ENCODE peak calls at places on chromosomes 2 and 18, in four cellular contexts. One of them, this sample, is unnamed.

GRCh38 chr2:6770006-6770405 is 95.7 kb downstream of the CMPK2 start:
- DNase-seq in HepG2: no peak
- DNase-seq in endothelial cell of umbilical vein: no peak
- DNase-seq in K562: no peak
- DNase-seq in this sample: no peak

GRCh38 chr2:12498703-12499102 is 218.0 kb upstream of the TRIB2 start:
- DNase-seq in endothelial cell of umbilical vein: no peak
- DNase-seq in HepG2: no peak
- DNase-seq in K562: no peak
- DNase-seq in this sample: no peak

GRCh38 chr2:152657042-152657441 is 60.2 kb downstream of the PRPF40A start:
- DNase-seq in HepG2: no peak
- DNase-seq in endothelial cell of umbilical vein: no peak
- DNase-seq in K562: no peak
- DNase-seq in this sample: no peak

GRCh38 chr18:3177902-3178687 is 41.7 kb downstream of the MYOM1 start:
- DNase-seq in endothelial cell of umbilical vein: no peak
- DNase-seq in K562: no peak
- DNase-seq in HepG2: no peak
- DNase-seq in this sample: no peak

GRCh38 chr2:51027442-51027841 is 4.5 kb downstream of the NRXN1 start:
- DNase-seq in endothelial cell of umbilical vein: no peak
- DNase-seq in K562: no peak
- DNase-seq in HepG2: no peak
- DNase-seq in this sample: no peak

GRCh38 chr18:58532972-58533371 is 95.9 kb downstream of the ALPK2 start:
- DNase-seq in K562: no peak
- DNase-seq in HepG2: no peak
- DNase-seq in endothelial cell of umbilical vein: no peak
- DNase-seq in this sample: no peak

GRCh38 chr2:197198890-197199289 is 111.7 kb downstream of the ANKRD44 start:
- DNase-seq in endothelial cell of umbilical vein: no peak
- DNase-seq in K562: no peak
- DNase-seq in HepG2: no peak
- DNase-seq in this sample: no peak

GRCh38 chr18:11112218-11112750 is 37.1 kb downstream of the PIEZO2 start:
- DNase-seq in endothelial cell of umbilical vein: no peak
- DNase-seq in HepG2: no peak
- DNase-seq in K562: no peak
- DNase-seq in this sample: no peak

GRCh38 chr2:79612999-79613398 is 100.1 kb downstream of the CTNNA2 start:
- DNase-seq in endothelial cell of umbilical vein: no peak
- DNase-seq in K562: no peak
- DNase-seq in HepG2: no peak
- DNase-seq in this sample: peak; percentile 10

GRCh38 chr2:47905454-47906260 is 641 bp downstream of the FBXO11 start:
- DNase-seq in HepG2: no peak
- DNase-seq in K562: peak; percentile 50
- DNase-seq in endothelial cell of umbilical vein: peak; percentile 55
- DNase-seq in this sample: no peak

GRCh38 chr2:238134393-238134785 is 4.1 kb upstream of the KLHL30 start:
- DNase-seq in HepG2: no peak
- DNase-seq in K562: no peak
- DNase-seq in endothelial cell of umbilical vein: no peak
- DNase-seq in this sample: no peak

GRCh38 chr2:171403181-171403580 is 30.6 kb downstream of the METTL8 start:
- DNase-seq in endothelial cell of umbilical vein: peak; percentile 88
- DNase-seq in HepG2: peak; percentile 6
- DNase-seq in K562: no peak
- DNase-seq in this sample: no peak

GRCh38 chr2:170824526-170825015 is 7.9 kb downstream of the GAD1 start:
- DNase-seq in endothelial cell of umbilical vein: no peak
- DNase-seq in HepG2: no peak
- DNase-seq in K562: no peak
- DNase-seq in this sample: no peak

GRCh38 chr2:218732761-218733158 is 22.1 kb downstream of the TTLL4 start:
- DNase-seq in endothelial cell of umbilical vein: no peak
- DNase-seq in K562: no peak
- DNase-seq in HepG2: no peak
- DNase-seq in this sample: no peak

GRCh38 chr18:14942275-14942674 is 194.3 kb downstream of the ANKRD30B start:
- DNase-seq in HepG2: no peak
- DNase-seq in K562: no peak
- DNase-seq in endothelial cell of umbilical vein: no peak
- DNase-seq in this sample: no peak

GRCh38 chr2:27147935-27148334 is 869 bp upstream of the TCF23 start:
- DNase-seq in endothelial cell of umbilical vein: no peak
- DNase-seq in HepG2: no peak
- DNase-seq in K562: no peak
- DNase-seq in this sample: no peak

GRCh38 chr2:181904022-181904632 is 12.6 kb downstream of the ITPRID2 start:
- DNase-seq in endothelial cell of umbilical vein: peak; percentile 89
- DNase-seq in K562: peak; percentile 47
- DNase-seq in HepG2: peak; percentile 66
- DNase-seq in this sample: peak; percentile 15

GRCh38 chr18:40883271-40883670 is 1071.8 kb upstream of the PIK3C3 start:
- DNase-seq in endothelial cell of umbilical vein: no peak
- DNase-seq in HepG2: no peak
- DNase-seq in K562: no peak
- DNase-seq in this sample: no peak

GRCh38 chr18:79400091-79400590 is 4.4 kb downstream of the NFATC1 start:
- DNase-seq in endothelial cell of umbilical vein: no peak
- DNase-seq in K562: peak; percentile 66
- DNase-seq in HepG2: no peak
- DNase-seq in this sample: peak; percentile 32

GRCh38 chr2:126902859-126903258 is 4.2 kb downstream of the TEX51 start:
- DNase-seq in HepG2: no peak
- DNase-seq in K562: no peak
- DNase-seq in endothelial cell of umbilical vein: no peak
- DNase-seq in this sample: no peak

GRCh38 chr2:71934595-71935263 is 212.9 kb downstream of the CYP26B1 start:
- DNase-seq in K562: peak; percentile 8
- DNase-seq in endothelial cell of umbilical vein: no peak
- DNase-seq in HepG2: no peak
- DNase-seq in this sample: peak; percentile 28

GRCh38 chr2:45394842-45395241 is 216.2 kb downstream of the SRBD1 start:
- DNase-seq in endothelial cell of umbilical vein: no peak
- DNase-seq in K562: no peak
- DNase-seq in HepG2: no peak
- DNase-seq in this sample: no peak

GRCh38 chr2:227186751-227187150 is 22.3 kb downstream of the COL4A3 start:
- DNase-seq in K562: no peak
- DNase-seq in endothelial cell of umbilical vein: no peak
- DNase-seq in HepG2: no peak
- DNase-seq in this sample: no peak

GRCh38 chr2:42092084-42092996 is 44.5 kb downstream of the PKDCC start:
- DNase-seq in endothelial cell of umbilical vein: peak; percentile 44
- DNase-seq in HepG2: peak; percentile 98
- DNase-seq in K562: no peak
- DNase-seq in this sample: peak; percentile 75

GRCh38 chr18:31498450-31499156 is 626 bp downstream of the DSG2 start:
- DNase-seq in endothelial cell of umbilical vein: no peak
- DNase-seq in HepG2: no peak
- DNase-seq in K562: peak; percentile 29
- DNase-seq in this sample: no peak

GRCh38 chr18:31877900-31878299 is 65.0 kb downstream of the TRAPPC8 start:
- DNase-seq in HepG2: no peak
- DNase-seq in endothelial cell of umbilical vein: no peak
- DNase-seq in K562: no peak
- DNase-seq in this sample: no peak

GRCh38 chr18:33717339-33717738 is 139.3 kb downstream of the ASXL3 start:
- DNase-seq in K562: no peak
- DNase-seq in endothelial cell of umbilical vein: no peak
- DNase-seq in HepG2: no peak
- DNase-seq in this sample: no peak

DNA sequence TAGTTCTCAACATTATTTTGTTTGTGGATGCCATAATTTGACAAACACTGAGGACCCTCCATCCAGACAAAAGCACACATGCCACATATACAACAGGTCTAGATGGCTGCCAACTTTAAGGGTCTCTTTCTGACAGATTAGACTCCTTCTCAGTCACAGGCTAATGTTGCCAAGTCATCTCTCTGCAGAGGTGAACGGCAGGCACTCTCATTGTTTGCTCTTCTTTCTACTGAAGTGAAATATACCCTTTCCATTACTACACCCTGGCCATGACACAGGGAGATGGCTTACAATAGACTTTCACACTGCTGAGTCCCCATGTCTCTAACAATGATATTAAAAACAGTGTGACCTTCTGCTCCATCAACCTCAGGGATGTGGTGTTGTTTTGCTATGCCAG is 47.5 kb upstream of the ZNF397 start:
- DNase-seq in K562: no peak
- DNase-seq in HepG2: no peak
- DNase-seq in endothelial cell of umbilical vein: no peak
- DNase-seq in this sample: no peak
- TF ChIP-seq JUN in K562: no peak
- TF ChIP-seq JUN in HepG2: no peak
- TF ChIP-seq JUN in endothelial cell of umbilical vein: no peak
- TF ChIP-seq JUN in this sample: no peak

GRCh38 chr2:240948905-240949790 is 43.0 kb downstream of the CROCC2 start:
- DNase-seq in HepG2: no peak
- DNase-seq in K562: no peak
- DNase-seq in endothelial cell of umbilical vein: no peak
- DNase-seq in this sample: no peak

GRCh38 chr2:240951045-240951594 is 45.0 kb downstream of the CROCC2 start:
- DNase-seq in endothelial cell of umbilical vein: no peak
- DNase-seq in K562: no peak
- DNase-seq in HepG2: no peak
- DNase-seq in this sample: no peak

GRCh38 chr2:240948086-240948485 is 42.0 kb downstream of the CROCC2 start:
- DNase-seq in endothelial cell of umbilical vein: no peak
- DNase-seq in K562: no peak
- DNase-seq in HepG2: no peak
- DNase-seq in this sample: no peak

GRCh38 chr2:240947607-240948006 is 41.5 kb downstream of the CROCC2 start:
- DNase-seq in K562: no peak
- DNase-seq in HepG2: no peak
- DNase-seq in endothelial cell of umbilical vein: no peak
- DNase-seq in this sample: no peak

GRCh38 chr2:240949791-240950705 is 43.9 kb downstream of the CROCC2 start:
- DNase-seq in HepG2: no peak
- DNase-seq in endothelial cell of umbilical vein: no peak
- DNase-seq in K562: no peak
- DNase-seq in this sample: no peak
- TF ChIP-seq MYC in HepG2: no peak
- TF ChIP-seq MYC in endothelial cell of umbilical vein: no peak
- TF ChIP-seq MYC in K562: no peak
- TF ChIP-seq MYC in this sample: no peak

GRCh38 chr2:68223419-68223818 is 28.9 kb downstream of the PPP3R1 start:
- DNase-seq in endothelial cell of umbilical vein: no peak
- DNase-seq in HepG2: no peak
- DNase-seq in K562: no peak
- DNase-seq in this sample: no peak

GRCh38 chr2:68222287-68222686 is 30.0 kb downstream of the PPP3R1 start:
- DNase-seq in K562: no peak
- DNase-seq in endothelial cell of umbilical vein: no peak
- DNase-seq in HepG2: peak; percentile 27
- DNase-seq in this sample: no peak

GRCh38 chr2:68231061-68231372 is 21.3 kb downstream of the PPP3R1 start:
- DNase-seq in HepG2: no peak
- DNase-seq in K562: no peak
- DNase-seq in endothelial cell of umbilical vein: no peak
- DNase-seq in this sample: no peak

GRCh38 chr2:68230246-68231060 is 21.9 kb downstream of the PPP3R1 start:
- DNase-seq in HepG2: no peak
- DNase-seq in K562: no peak
- DNase-seq in endothelial cell of umbilical vein: peak; percentile 55
- DNase-seq in this sample: no peak

DNA sequence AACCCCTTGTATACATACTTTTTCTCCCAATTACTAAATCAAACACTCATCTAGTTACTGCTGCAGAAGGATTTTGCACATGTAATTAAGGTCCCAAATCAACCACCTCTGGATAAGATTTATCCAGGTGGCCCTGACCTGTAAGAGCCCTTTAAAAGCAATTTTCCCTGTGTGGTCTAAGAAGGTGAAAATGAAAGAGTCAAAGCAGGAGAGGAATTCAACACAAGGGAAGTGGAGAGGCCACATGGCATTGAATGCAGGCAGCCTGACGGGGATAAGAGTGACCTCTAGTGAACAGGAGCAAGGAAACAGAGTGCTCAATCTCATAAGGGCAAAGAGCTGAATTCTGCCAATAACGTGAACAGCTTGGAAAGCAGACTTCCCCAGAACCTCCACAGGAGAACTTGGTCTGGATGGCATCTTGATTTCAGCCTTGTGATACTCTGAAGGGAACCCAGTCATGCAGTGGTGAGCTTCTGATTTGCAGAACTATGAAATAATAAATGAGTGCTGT is 27.2 kb downstream of the PPP3R1 start:
- DNase-seq in HepG2: peak; percentile 68
- DNase-seq in endothelial cell of umbilical vein: peak; percentile 34
- DNase-seq in K562: peak; percentile 22
- DNase-seq in this sample: peak; percentile 23
- TF ChIP-seq JUN in HepG2: no peak
- TF ChIP-seq JUN in endothelial cell of umbilical vein: no peak
- TF ChIP-seq JUN in K562: no peak
- TF ChIP-seq JUN in this sample: no peak

GRCh38 chr2:10558281-10559030 is 110.3 kb upstream of the ODC1 start:
- DNase-seq in endothelial cell of umbilical vein: no peak
- DNase-seq in K562: no peak
- DNase-seq in HepG2: no peak
- DNase-seq in this sample: no peak
- TF ChIP-seq MYC in endothelial cell of umbilical vein: no peak
- TF ChIP-seq MYC in K562: no peak
- TF ChIP-seq MYC in HepG2: no peak
- TF ChIP-seq MYC in this sample: no peak

GRCh38 chr2:19687260-19687659 is 214.5 kb downstream of the TTC32 start:
- DNase-seq in endothelial cell of umbilical vein: no peak
- DNase-seq in HepG2: no peak
- DNase-seq in K562: no peak
- DNase-seq in this sample: no peak

GRCh38 chr2:19685713-19686112 is 216.1 kb downstream of the TTC32 start:
- DNase-seq in HepG2: no peak
- DNase-seq in endothelial cell of umbilical vein: no peak
- DNase-seq in K562: no peak
- DNase-seq in this sample: no peak

GRCh38 chr2:19689769-19690168 is 212.0 kb downstream of the TTC32 start:
- DNase-seq in K562: no peak
- DNase-seq in endothelial cell of umbilical vein: no peak
- DNase-seq in HepG2: no peak
- DNase-seq in this sample: no peak

GRCh38 chr2:19686439-19686838 is 215.3 kb downstream of the TTC32 start:
- DNase-seq in HepG2: no peak
- DNase-seq in K562: no peak
- DNase-seq in endothelial cell of umbilical vein: no peak
- DNase-seq in this sample: no peak

DNA sequence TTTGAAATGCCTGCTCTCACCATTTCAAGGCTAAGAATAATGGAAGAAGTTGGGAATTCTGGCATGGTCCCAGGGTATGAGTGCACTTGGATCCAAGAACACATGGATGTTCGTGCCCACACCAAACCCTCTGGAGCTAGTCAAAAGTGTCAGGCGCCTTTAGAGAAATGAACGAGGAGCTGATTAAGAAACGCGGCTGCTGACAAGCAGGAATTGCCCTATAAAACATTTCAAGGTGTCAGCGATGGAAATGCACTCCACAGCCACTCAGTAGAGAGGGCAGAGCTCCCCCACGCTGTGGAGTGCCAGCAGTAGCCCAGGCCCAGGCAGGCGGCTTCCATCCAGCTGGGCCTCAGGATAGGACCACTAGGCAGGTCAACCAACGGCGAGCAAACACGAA is 213.7 kb downstream of the TTC32 start:
- DNase-seq in HepG2: no peak
- DNase-seq in endothelial cell of umbilical vein: no peak
- DNase-seq in K562: no peak
- DNase-seq in this sample: no peak
- TF ChIP-seq JUN in HepG2: no peak
- TF ChIP-seq JUN in endothelial cell of umbilical vein: no peak
- TF ChIP-seq JUN in K562: no peak
- TF ChIP-seq JUN in this sample: no peak